ENCODE peak calls at places on chromosomes 16 and 17, in eight cellular contexts. E, T, U, V, X, A, N and F are unnamed samples.

GRCh38 chr17:40560592-40561293 is 4.5 kb downstream of the CCR7 start:
- DNase-seq in E (peak; percentile 76), T (no peak), U (peak; percentile 57), V (no peak), X (no peak), A (peak; percentile 96), N (no peak), F (no peak)

GRCh38 chr16:22948603-22949368 is 134.8 kb downstream of the HS3ST2 start:
- DNase-seq in E (peak; percentile 85), T (peak; percentile 80), U (peak; percentile 34), V (peak; percentile 82), X (peak; percentile 77), A (peak; percentile 8), N (peak; percentile 92), F (peak; percentile 82)

GRCh38 chr17:75774988-75775668 is 9.5 kb upstream of the UNK start:
- DNase-seq in E (no peak), T (no peak), U (peak; percentile 44), V (no peak), X (peak; percentile 33), A (no peak), N (peak; percentile 57), F (no peak)

GRCh38 chr16:11636172-11636721 is 32.0 kb upstream of the SNN start:
- DNase-seq in E (peak; percentile 41), T (no peak), U (no peak), V (peak; percentile 56), X (no peak), A (no peak), N (peak; percentile 69), F (no peak)

GRCh38 chr17:50523208-50523607 is 9.3 kb upstream of the EPN3 start:
- DNase-seq in E (no peak), T (no peak), U (no peak), V (peak; percentile 55), X (no peak), A (no peak), N (no peak), F (no peak)

GRCh38 chr17:67528751-67529436 is 151.8 kb downstream of the PITPNC1 start:
- DNase-seq in E (no peak), T (peak; percentile 67), U (peak; percentile 93), V (peak; percentile 92), X (peak; percentile 94), A (no peak), N (peak; percentile 67), F (peak; percentile 84)

GRCh38 chr16:86585821-86586611 is 7.7 kb downstream of the FOXL1 start:
- DNase-seq in E (no peak), T (no peak), U (peak; percentile 93), V (no peak), X (no peak), A (no peak), N (no peak), F (no peak)

GRCh38 chr17:51601622-51602261 is 341.4 kb downstream of the UTP18 start:
- DNase-seq in E (no peak), T (no peak), U (no peak), V (no peak), X (no peak), A (no peak), N (no peak), F (no peak)

GRCh38 chr16:76193851-76194620 is 83.2 kb upstream of the CNTNAP4 start:
- DNase-seq in E (no peak), T (no peak), U (no peak), V (no peak), X (no peak), A (no peak), N (no peak), F (no peak)

GRCh38 chr17:4786111-4786491 is at the start of gene VMO1:
- DNase-seq in E (no peak), T (no peak), U (no peak), V (no peak), X (peak; percentile 73), A (no peak), N (no peak), F (no peak)

GRCh38 chr17:44610871-44611270 is 45.4 kb upstream of the MEIOC start:
- DNase-seq in E (no peak), T (no peak), U (no peak), V (no peak), X (no peak), A (no peak), N (no peak), F (no peak)

GRCh38 chr17:42421479-42422332 is 1.4 kb downstream of the CAVIN1 start:
- DNase-seq in E (peak; percentile 71), T (no peak), U (peak; percentile 81), V (no peak), X (peak; percentile 61), A (no peak), N (no peak), F (no peak)

GRCh38 chr17:82214012-82214628 is 1.5 kb upstream of the CCDC57 start:
- DNase-seq in E (peak; percentile 44), T (no peak), U (no peak), V (no peak), X (peak; percentile 53), A (no peak), N (no peak), F (no peak)

GRCh38 chr17:48283390-48283789 is 146.6 kb downstream of the SKAP1 start:
- DNase-seq in E (no peak), T (no peak), U (no peak), V (no peak), X (no peak), A (no peak), N (no peak), F (no peak)

GRCh38 chr16:781346-782010 is 6.7 kb downstream of the RPUSD1 start:
- DNase-seq in E (no peak), T (no peak), U (no peak), V (no peak), X (no peak), A (no peak), N (no peak), F (no peak)

GRCh38 chr16:29961127-29961478 is 776 bp upstream of the TMEM219 start:
- DNase-seq in E (no peak), T (no peak), U (no peak), V (no peak), X (no peak), A (no peak), N (no peak), F (no peak)

GRCh38 chr17:31875081-31875480 is 16.0 kb upstream of the COPRS start:
- DNase-seq in E (no peak), T (no peak), U (no peak), V (no peak), X (no peak), A (no peak), N (no peak), F (no peak)

GRCh38 chr17:29582254-29582765 is 7.1 kb downstream of the GIT1 start:
- DNase-seq in E (no peak), T (no peak), U (no peak), V (no peak), X (no peak), A (no peak), N (no peak), F (no peak)
- TF ChIP-seq RAD21 in E (no peak), T (no peak), U (no peak), V (no peak), X (no peak), A (no peak), N (no peak), F (no peak)

GRCh38 chr17:64974750-64975317 is 55.6 kb upstream of the LRRC37A3 start:
- DNase-seq in E (peak; percentile 87), T (no peak), U (no peak), V (no peak), X (no peak), A (no peak), N (no peak), F (no peak)

GRCh38 chr17:64982139-64982802 is 63.0 kb upstream of the LRRC37A3 start:
- DNase-seq in E (no peak), T (peak; percentile 46), U (peak; percentile 58), V (no peak), X (no peak), A (no peak), N (no peak), F (no peak)

GRCh38 chr17:64975318-64976087 is 56.2 kb upstream of the LRRC37A3 start:
- DNase-seq in E (peak; percentile 97), T (peak; percentile 98), U (peak; percentile 87), V (peak; percentile 87), X (peak; percentile 99), A (peak; percentile 95), N (peak; percentile 86), F (peak; percentile 95)

GRCh38 chr17:64972611-64973010 is 53.3 kb upstream of the LRRC37A3 start:
- DNase-seq in E (no peak), T (no peak), U (no peak), V (no peak), X (no peak), A (no peak), N (no peak), F (no peak)

DNA sequence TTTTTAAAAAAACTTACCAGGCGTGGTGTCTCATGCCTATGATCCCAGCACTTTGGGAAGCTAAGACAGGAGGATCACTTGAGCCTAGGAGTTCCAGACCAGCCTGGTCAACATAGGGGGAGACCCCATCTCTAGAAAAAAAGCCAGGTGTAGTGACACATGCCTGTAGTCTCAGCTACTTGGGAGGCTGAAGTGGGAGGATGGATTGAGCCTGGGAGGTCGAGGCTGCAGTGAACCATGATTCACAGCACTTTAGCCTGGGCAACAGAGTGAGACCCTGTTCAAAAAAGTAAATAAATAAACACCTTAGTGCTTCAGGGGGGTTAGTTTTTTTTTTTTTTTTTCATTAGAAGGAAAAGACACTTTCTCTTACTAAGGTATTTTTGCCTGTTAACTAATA is 58.9 kb upstream of the LRRC37A3 start:
- DNase-seq in E (no peak), T (no peak), U (no peak), V (no peak), X (no peak), A (no peak), N (peak; percentile 22), F (no peak)
- TF ChIP-seq RAD21 in E (no peak), T (no peak), U (no peak), V (no peak), X (no peak), A (no peak), N (no peak), F (no peak)

GRCh38 chr17:78343433-78344201 is 16.3 kb downstream of the SOCS3 start:
- DNase-seq in E (no peak), T (no peak), U (no peak), V (no peak), X (no peak), A (no peak), N (no peak), F (no peak)

GRCh38 chr17:78341559-78342437 is 18.1 kb downstream of the SOCS3 start:
- DNase-seq in E (peak; percentile 57), T (peak; percentile 77), U (peak; percentile 74), V (no peak), X (peak; percentile 97), A (no peak), N (peak; percentile 80), F (no peak)

GRCh38 chr17:78344666-78345065 is 15.2 kb downstream of the SOCS3 start:
- DNase-seq in E (no peak), T (no peak), U (no peak), V (no peak), X (no peak), A (no peak), N (no peak), F (no peak)

GRCh38 chr17:78342438-78343098 is 17.3 kb downstream of the SOCS3 start:
- DNase-seq in E (no peak), T (peak; percentile 58), U (peak; percentile 88), V (no peak), X (peak; percentile 51), A (no peak), N (no peak), F (peak; percentile 65)

GRCh38 chr17:78343099-78343432 is 16.8 kb downstream of the SOCS3 start:
- DNase-seq in E (no peak), T (no peak), U (peak; percentile 87), V (no peak), X (peak; percentile 62), A (no peak), N (no peak), F (peak; percentile 45)
- TF ChIP-seq RAD21 in E (no peak), T (no peak), U (peak; percentile 17), V (no peak), X (no peak), A (no peak), N (no peak), F (no peak)

GRCh38 chr17:2723997-2724782 is 12.6 kb upstream of the CLUH start:
- DNase-seq in E (no peak), T (no peak), U (no peak), V (no peak), X (peak; percentile 34), A (no peak), N (peak; percentile 86), F (no peak)
- TF ChIP-seq RAD21 in E (no peak), T (no peak), U (no peak), V (no peak), X (no peak), A (no peak), N (no peak), F (no peak)